ENCODE peak calls at places on chromosomes 5 and 9, in four cellular contexts. N, L, G and X are unnamed samples.

GRCh38 chr5:57434227-57434640 is 48.4 kb downstream of the ACTBL2 start:
- DNase-seq in N (peak), L (no peak), G (no peak), X (no peak)

GRCh38 chr9:38432922-38433510 is 8.8 kb upstream of the IGFBPL1 start:
- DNase-seq in N (no peak), L (peak), G (peak), X (no peak)

GRCh38 chr5:52864884-52865283 is 77.2 kb downstream of the ITGA1 start:
- DNase-seq in N (no peak), L (no peak), G (peak), X (no peak)

GRCh38 chr9:2022560-2022959 is 7.4 kb downstream of the SMARCA2 start:
- DNase-seq in N (no peak), L (no peak), G (no peak), X (no peak)

GRCh38 chr9:36479086-36479485 is 79.0 kb upstream of the RNF38 start:
- DNase-seq in N (no peak), L (no peak), G (no peak), X (no peak)

GRCh38 chr5:132270345-132270685 is 12.8 kb downstream of the PDLIM4 start:
- DNase-seq in N (no peak), L (no peak), G (no peak), X (no peak)

GRCh38 chr5:18043344-18043743 is 409.1 kb downstream of the TAF11L14 start:
- DNase-seq in N (no peak), L (peak), G (no peak), X (no peak)

GRCh38 chr5:171309526-171310333 is 682 bp downstream of the TLX3 start:
- DNase-seq in N (no peak), L (peak), G (no peak), X (peak)

GRCh38 chr9:133204993-133205336 is 4.1 kb downstream of the OBP2B start:
- DNase-seq in N (no peak), L (no peak), G (no peak), X (no peak)

GRCh38 chr5:171840066-171840465 is 54.4 kb downstream of the SMIM23 start:
- DNase-seq in N (no peak), L (peak), G (no peak), X (no peak)

GRCh38 chr5:150305577-150305976 is 2.9 kb upstream of the ARSI start:
- DNase-seq in N (no peak), L (no peak), G (no peak), X (no peak)

GRCh38 chr9:83185517-83186192 is 122.7 kb upstream of the RASEF start:
- DNase-seq in N (no peak), L (peak), G (no peak), X (no peak)

GRCh38 chr5:132362086-132362485 is 7.4 kb upstream of the SLC22A5 start:
- DNase-seq in N (no peak), L (no peak), G (no peak), X (no peak)

GRCh38 chr5:56208681-56209080 is 24.4 kb downstream of the ANKRD55 start:
- DNase-seq in N (no peak), L (no peak), G (no peak), X (no peak)

GRCh38 chr5:67379761-67380160 is 183.2 kb upstream of the CD180 start:
- DNase-seq in N (no peak), L (no peak), G (no peak), X (no peak)

GRCh38 chr5:122412966-122413365 is 100.9 kb downstream of the SNCAIP start:
- DNase-seq in N (no peak), L (no peak), G (no peak), X (no peak)

GRCh38 chr5:14501353-14502162 is 80.0 kb upstream of the OTULINL start:
- DNase-seq in N (no peak), L (no peak), G (no peak), X (no peak)

GRCh38 chr9:96413312-96414221 is 4.6 kb downstream of the ZNF367 start:
- DNase-seq in N (no peak), L (no peak), G (no peak), X (no peak)

GRCh38 chr9:130984476-130984875 is 24.5 kb upstream of the LAMC3 start:
- DNase-seq in N (no peak), L (no peak), G (no peak), X (no peak)

GRCh38 chr9:137809038-137809630 is 68.4 kb upstream of the CACNA1B start:
- DNase-seq in N (no peak), L (no peak), G (no peak), X (no peak)

GRCh38 chr9:20873240-20873860 is 158.1 kb downstream of the HACD4 start:
- DNase-seq in N (no peak), L (no peak), G (peak), X (no peak)

GRCh38 chr9:136439550-136440408 is at the start of gene INPP5E:
- DNase-seq in N (peak), L (peak), G (peak), X (peak)

GRCh38 chr9:132164604-132165362 is 2.9 kb downstream of the NTNG2 start:
- DNase-seq in N (no peak), L (no peak), G (no peak), X (no peak)

GRCh38 chr5:14870347-14871083 is 1.1 kb downstream of the ANKH start:
- DNase-seq in N (no peak), L (no peak), G (no peak), X (no peak)

GRCh38 chr5:6484899-6485298 is 36.2 kb downstream of the UBE2QL1 start:
- DNase-seq in N (no peak), L (no peak), G (no peak), X (no peak)

DNA sequence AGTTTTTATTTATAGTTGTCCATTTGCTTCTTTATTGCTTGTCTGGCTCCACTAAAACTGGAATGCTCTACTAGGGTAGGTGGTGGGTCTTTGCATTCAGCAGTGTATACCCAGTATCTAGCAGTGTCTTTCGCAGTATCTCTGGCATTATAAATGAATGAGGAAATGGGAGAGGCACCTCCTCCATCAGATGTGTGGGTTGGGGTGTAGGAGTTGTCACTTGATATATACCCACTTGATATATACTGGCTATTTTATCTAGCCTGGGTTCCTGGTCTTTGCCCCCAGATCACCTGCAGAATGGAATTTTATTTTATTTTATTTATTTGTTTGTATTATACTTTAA is 208.5 kb downstream of the PARP8 start:
- DNase-seq in N (no peak), L (no peak), G (no peak), X (no peak)
- H3K4me2 ChIP-seq in N (no peak), L (no peak), G (no peak), X (no peak)

GRCh38 chr9:124795881-124796415 is 19.0 kb downstream of the OLFML2A start:
- DNase-seq in N (no peak), L (peak), G (no peak), X (no peak)
- H4K8ac ChIP-seq in N (no peak), L (no peak), G (no peak), X (no peak)

GRCh38 chr9:121550041-121550440 is 50.4 kb upstream of the GGTA1 start:
- DNase-seq in N (no peak), L (no peak), G (no peak), X (no peak)

GRCh38 chr9:121556082-121556481 is 56.4 kb upstream of the GGTA1 start:
- DNase-seq in N (no peak), L (no peak), G (no peak), X (no peak)

GRCh38 chr9:121545875-121546423 is 46.3 kb upstream of the GGTA1 start:
- DNase-seq in N (peak), L (peak), G (peak), X (peak)

GRCh38 chr9:121551985-121552753 is 52.5 kb upstream of the GGTA1 start:
- DNase-seq in N (no peak), L (no peak), G (no peak), X (no peak)

DNA sequence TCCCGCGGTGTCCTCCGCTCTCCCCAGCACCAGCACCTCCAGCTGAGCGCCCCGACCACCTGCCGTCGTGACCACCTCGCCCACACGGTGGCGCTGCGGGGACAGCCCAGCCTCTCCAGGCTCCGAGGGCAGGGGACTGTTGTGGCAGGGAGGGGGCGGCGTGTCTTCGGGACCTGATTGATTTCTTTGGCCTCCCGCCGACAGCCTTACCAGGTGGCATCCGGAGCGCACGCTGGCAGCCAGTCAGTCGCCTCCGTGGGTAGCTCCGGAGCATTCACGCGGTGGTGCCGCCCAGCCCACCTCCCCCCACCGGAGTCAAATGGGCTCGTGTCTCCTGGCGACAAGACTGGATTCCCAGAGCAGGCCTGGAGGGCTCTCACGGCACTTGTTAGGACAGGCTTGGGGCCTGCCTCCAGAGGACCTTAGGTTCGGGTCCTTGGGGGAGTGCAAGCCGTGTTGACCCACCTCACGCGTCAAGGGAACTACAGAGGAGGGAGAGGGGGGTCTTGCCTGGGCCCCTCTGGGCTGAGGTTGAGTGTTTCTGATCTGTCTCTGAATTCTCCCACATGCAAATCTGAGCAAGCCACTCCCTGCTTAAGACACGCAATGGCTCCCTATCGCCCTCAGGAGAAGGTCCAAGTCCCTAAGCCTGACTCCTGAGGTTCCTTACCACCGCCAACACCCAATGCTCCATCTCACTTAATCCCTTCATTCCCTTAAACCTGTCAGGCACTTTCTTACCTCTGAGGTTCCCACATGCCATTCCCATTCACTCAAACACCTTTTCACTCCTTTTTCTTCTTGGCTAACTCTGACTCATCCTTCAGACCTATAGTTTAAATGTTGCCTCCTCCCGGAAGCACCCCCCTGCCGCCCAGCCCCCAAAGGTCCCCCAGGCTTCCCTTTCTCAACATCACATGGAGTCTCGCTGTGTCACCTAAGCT is 51.2 kb upstream of the GGTA1 start:
- DNase-seq in N (peak), L (peak), G (peak), X (peak)
- H2BK15ac ChIP-seq in N (peak), L (no peak), G (no peak), X (no peak)

GRCh38 chr5:126508962-126509279 is 85.7 kb downstream of the GRAMD2B start:
- DNase-seq in N (no peak), L (no peak), G (no peak), X (no peak)
- H3K4me2 ChIP-seq in N (no peak), L (no peak), G (no peak), X (no peak)

DNA sequence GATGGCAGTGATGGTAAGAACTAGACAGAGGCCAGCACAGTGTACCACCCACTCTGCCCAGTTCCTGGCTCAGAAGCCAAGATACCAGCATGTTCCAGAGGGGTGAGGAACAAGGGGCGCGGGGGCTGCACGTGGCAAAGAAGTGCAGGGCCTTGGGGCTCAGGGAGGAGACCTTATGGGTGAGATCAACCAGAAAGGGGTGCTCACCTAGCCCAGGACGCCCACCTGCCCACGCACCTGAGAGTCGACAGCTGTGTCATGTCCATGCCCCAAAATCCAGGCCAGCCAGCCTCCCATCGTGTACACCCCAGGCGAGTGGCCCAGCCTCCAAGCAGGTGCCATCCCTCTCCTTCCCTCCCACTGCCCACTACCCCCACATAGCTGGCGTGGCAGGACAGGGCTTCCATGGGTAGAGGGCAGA is 34.9 kb downstream of the BICD2 start:
- DNase-seq in N (no peak), L (no peak), G (no peak), X (peak)
- H4K8ac ChIP-seq in N (peak), L (no peak), G (no peak), X (no peak)

GRCh38 chr9:24132244-24132643 is 306.2 kb upstream of the ELAVL2 start:
- DNase-seq in N (no peak), L (no peak), G (no peak), X (no peak)
- H2BK15ac ChIP-seq in N (no peak), L (no peak), G (no peak), X (no peak)

DNA sequence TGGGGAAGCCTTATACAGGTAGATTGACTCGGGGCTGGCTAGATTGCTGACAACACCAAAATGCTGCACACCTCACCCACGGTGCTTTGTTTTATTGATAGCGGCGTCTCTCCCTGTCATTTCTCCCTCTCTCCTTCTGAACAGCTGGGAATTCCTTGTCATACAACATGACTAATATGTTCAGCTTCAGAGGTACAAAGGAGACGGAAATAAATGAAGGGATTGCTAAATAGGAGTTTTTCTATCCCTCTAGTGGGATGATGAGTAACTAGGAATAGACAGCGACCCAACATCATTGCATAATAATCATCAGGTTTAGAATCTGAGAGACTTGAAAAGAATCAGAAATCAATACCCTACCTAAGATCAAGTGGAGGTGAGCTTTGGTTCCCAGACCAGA is 337.7 kb upstream of the PANK3 start:
- DNase-seq in N (no peak), L (no peak), G (no peak), X (no peak)
- H3K4me2 ChIP-seq in N (no peak), L (no peak), G (no peak), X (no peak)

GRCh38 chr5:98929123-98929981 is 545 bp upstream of the CHD1 start:
- DNase-seq in N (peak), L (peak), G (peak), X (peak)
- H4K8ac ChIP-seq in N (no peak), L (no peak), G (peak), X (no peak)

DNA sequence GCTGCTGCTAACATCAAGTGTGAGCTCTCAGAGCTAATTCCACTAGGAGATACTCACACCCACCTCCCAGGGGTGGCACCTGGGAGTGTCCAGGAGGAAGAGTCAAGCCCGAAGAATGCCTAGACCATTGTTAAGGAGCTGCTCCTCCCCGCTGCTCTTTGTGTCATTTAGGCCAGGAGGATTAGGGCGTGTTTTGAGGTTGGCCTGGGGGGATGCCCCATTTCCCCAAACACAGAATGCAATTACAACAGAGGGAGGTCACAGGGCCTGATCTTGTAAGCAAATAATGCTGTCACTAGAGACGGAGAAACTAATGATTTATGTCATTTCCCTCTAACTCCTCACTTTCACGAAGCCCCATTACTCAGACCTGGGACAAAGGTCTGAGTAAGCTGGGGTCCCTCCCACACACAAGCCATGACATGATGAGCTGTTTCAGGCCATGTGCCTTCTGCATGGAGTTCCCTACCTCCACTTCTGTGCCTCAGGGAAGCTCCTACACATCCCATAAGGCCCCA is 312.5 kb downstream of the ACTL7B start:
- DNase-seq in N (peak), L (peak), G (peak), X (peak)
- H2BK15ac ChIP-seq in N (no peak), L (no peak), G (no peak), X (no peak)